ENCODE peak calls at places on chromosomes 11 and 22, in ten cellular contexts. P, V, E, U, F, K, S, I, R and Y are unnamed samples.

GRCh38 chr11:122672892-122673291 is 17.4 kb downstream of the UBASH3B start:
- DNase-seq in V (no peak), K (no peak), F (peak; percentile 59), U (no peak), P (peak; percentile 71), I (no peak), R (no peak), E (no peak), S (no peak), Y (no peak)

GRCh38 chr11:116515666-116516184 is 257.1 kb downstream of the BUD13 start:
- DNase-seq in P (no peak), K (no peak), U (no peak), I (peak; percentile 76), V (no peak), R (no peak), E (peak; percentile 26), S (no peak), F (no peak), Y (no peak)

GRCh38 chr11:102521121-102521520 is 9.4 kb downstream of the MMP7 start:
- DNase-seq in S (no peak), V (no peak), F (no peak), I (no peak), P (no peak), E (no peak), U (no peak), K (no peak), R (no peak), Y (no peak)

GRCh38 chr11:6431861-6432260 is 8.9 kb downstream of the HPX start:
- DNase-seq in E (no peak), I (no peak), F (no peak), R (peak; percentile 67), V (peak; percentile 48), K (peak; percentile 65), P (no peak), S (no peak), U (no peak), Y (peak; percentile 94)

GRCh38 chr11:10670099-10670498 is 23.5 kb downstream of the IRAG1 start:
- DNase-seq in E (no peak), V (no peak), F (no peak), R (no peak), S (no peak), K (no peak), U (no peak), I (no peak), P (no peak), Y (no peak)

GRCh38 chr11:105137286-105137685 is 2.3 kb downstream of the CARD18 start:
- DNase-seq in I (no peak), P (no peak), F (no peak), U (no peak), E (no peak), K (peak; percentile 43), S (no peak), R (no peak), V (no peak), Y (no peak)

GRCh38 chr11:27718853-27719574 is 18.8 kb upstream of the BDNF start:
- DNase-seq in R (no peak), E (peak; percentile 33), P (no peak), I (no peak), F (peak; percentile 53), V (peak; percentile 64), K (peak; percentile 65), S (no peak), U (no peak), Y (peak; percentile 55)

GRCh38 chr22:44758354-44758969 is 6.1 kb downstream of the ARHGAP8 start:
- DNase-seq in R (no peak), F (no peak), K (peak; percentile 74), E (no peak), S (no peak), I (no peak), V (no peak), P (no peak), U (no peak), Y (no peak)

GRCh38 chr11:64224891-64225607 is 937 bp downstream of the TRPT1 start:
- DNase-seq in I (peak; percentile 83), S (peak; percentile 49), P (peak; percentile 70), V (no peak), E (no peak), F (no peak), R (no peak), U (no peak), K (no peak), Y (no peak)

GRCh38 chr11:64224151-64224890 is 1.7 kb downstream of the TRPT1 start:
- DNase-seq in P (peak; percentile 68), U (no peak), E (no peak), F (no peak), R (no peak), K (no peak), I (peak; percentile 84), V (no peak), S (no peak), Y (peak; percentile 77)

GRCh38 chr11:64227405-64227956 is 1.4 kb downstream of the NUDT22 start:
- DNase-seq in K (no peak), S (no peak), E (peak; percentile 75), R (no peak), F (no peak), V (no peak), U (no peak), I (peak; percentile 82), P (peak; percentile 64), Y (no peak)

GRCh38 chr11:64225608-64226506 is at the start of the genes NUDT22 and TRPT1:
- DNase-seq in E (peak; percentile 93), I (peak; percentile 99), U (peak; percentile 92), K (peak; percentile 66), R (peak; percentile 83), F (peak; percentile 93), S (peak; percentile 94), P (peak; percentile 96), V (peak; percentile 80), Y (peak; percentile 78)

DNA sequence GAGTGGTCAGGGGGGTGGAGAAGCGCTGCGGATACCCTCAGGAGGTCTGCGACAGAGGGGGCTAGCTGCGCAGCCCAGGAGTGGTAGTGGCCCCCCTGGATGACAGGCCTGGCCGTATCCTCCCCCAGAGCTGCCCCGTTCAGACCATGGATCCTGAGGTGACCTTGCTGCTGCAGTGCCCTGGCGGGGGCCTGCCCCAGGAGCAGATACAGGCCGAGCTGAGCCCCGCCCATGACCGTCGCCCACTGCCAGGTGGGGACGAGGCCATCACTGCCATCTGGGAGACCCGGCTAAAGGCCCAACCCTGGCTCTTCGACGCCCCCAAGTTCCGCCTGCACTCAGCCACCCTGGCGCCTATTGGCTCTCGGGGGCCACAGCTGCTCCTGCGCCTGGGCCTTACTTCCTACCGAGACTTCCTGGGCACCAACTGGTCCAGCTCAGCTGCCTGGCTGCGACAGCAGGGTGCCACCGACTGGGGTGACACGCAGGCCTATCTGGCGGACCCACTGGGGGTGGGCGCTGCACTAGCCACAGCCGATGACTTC is 505 bp downstream of the NUDT22 start:
- DNase-seq in I (peak; percentile 91), U (peak; percentile 85), F (peak; percentile 65), S (peak; percentile 55), P (peak; percentile 80), E (peak; percentile 79), V (no peak), R (no peak), K (no peak), Y (no peak)
- TF ChIP-seq POLR2A in I (no peak), U (no peak), F (no peak), S (no peak), P (no peak), E (no peak), V (no peak), R (no peak), K (no peak), Y (no peak)

GRCh38 chr22:20601308-20601707 is 93.9 kb downstream of the MED15 start:
- DNase-seq in P (no peak), V (no peak), F (no peak), S (no peak), K (no peak), I (no peak), E (no peak), R (no peak), U (no peak), Y (no peak)
- TF ChIP-seq POLR2A in P (no peak), V (no peak), F (no peak), S (no peak), K (no peak), I (no peak), E (no peak), R (no peak), U (no peak), Y (no peak)

GRCh38 chr11:17014321-17014773 is at the start of gene PLEKHA7:
- DNase-seq in R (no peak), V (peak; percentile 22), S (no peak), I (no peak), K (no peak), P (peak; percentile 47), F (no peak), U (no peak), E (peak; percentile 35), Y (no peak)

GRCh38 chr11:17012179-17012578 is 2.0 kb downstream of the PLEKHA7 start:
- DNase-seq in U (no peak), E (no peak), K (no peak), V (no peak), I (no peak), F (no peak), S (no peak), R (no peak), P (no peak), Y (no peak)

GRCh38 chr11:17010851-17011420 is 3.3 kb downstream of the PLEKHA7 start:
- DNase-seq in K (no peak), R (no peak), U (no peak), I (peak; percentile 62), F (no peak), V (no peak), S (no peak), E (no peak), P (peak; percentile 54), Y (no peak)

GRCh38 chr11:17013548-17014320 is 480 bp downstream of the PLEKHA7 start:
- DNase-seq in P (peak; percentile 62), K (no peak), E (peak; percentile 55), V (no peak), S (no peak), I (peak; percentile 85), F (no peak), U (no peak), R (no peak), Y (no peak)

DNA sequence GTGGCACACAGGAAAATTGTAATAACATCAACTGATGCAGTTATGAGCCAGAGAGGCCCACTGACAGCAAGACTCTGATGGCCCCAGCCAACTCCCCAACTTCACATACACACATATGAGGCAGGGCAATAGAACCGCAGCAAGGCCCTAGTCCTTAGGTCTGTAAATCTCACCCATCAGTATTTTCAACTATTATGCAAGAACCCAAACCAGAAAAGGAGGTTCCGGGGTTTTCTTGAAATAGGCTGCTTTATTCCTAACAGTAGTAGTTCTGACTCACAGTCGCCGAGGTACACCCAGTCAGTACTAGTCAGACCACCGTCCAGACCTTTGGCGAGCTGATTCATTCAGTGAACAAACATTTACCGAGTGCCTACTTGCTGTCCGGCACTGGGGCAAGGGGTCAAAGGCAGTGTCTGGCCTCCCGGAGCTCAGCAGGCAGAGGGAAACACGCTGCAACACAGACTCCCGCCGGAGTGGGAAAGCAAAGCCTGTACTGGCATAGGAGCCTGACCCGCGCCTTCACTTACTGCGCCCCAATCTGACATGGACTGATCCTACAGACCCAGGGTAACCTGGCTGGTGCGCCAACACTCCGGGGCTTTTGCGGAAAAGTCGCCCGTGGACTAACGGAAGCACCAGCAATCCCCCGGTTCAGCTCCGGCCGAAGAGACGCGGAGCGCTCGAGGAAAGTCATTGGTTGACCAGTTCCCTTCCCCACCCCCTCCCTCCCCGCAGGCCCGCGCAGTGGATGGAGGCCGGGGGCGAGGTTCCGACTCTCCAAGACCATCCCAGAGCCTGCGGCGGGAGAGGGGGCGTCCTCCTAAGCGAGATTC is 1.3 kb downstream of the PLEKHA7 start:
- DNase-seq in R (no peak), P (peak; percentile 74), F (no peak), I (peak; percentile 25), V (peak; percentile 91), K (peak; percentile 52), E (peak; percentile 88), U (no peak), S (no peak), Y (peak; percentile 100)
- TF ChIP-seq POLR2A in R (no peak), P (no peak), F (no peak), I (no peak), V (no peak), K (no peak), E (peak; percentile 67), U (peak; percentile 77), S (no peak), Y (no peak)

GRCh38 chr11:108220721-108221346 is 1.6 kb downstream of the NPAT start:
- DNase-seq in I (no peak), U (no peak), R (no peak), V (no peak), E (no peak), S (peak; percentile 53), K (no peak), P (no peak), F (no peak), Y (no peak)

GRCh38 chr11:108223449-108224149 is 732 bp downstream of the ATM start:
- DNase-seq in K (peak; percentile 22), V (no peak), E (no peak), S (peak; percentile 54), I (no peak), F (no peak), R (no peak), P (no peak), U (no peak), Y (no peak)

GRCh38 chr11:108221401-108221800 is 1.0 kb downstream of the NPAT start:
- DNase-seq in V (no peak), I (no peak), K (peak; percentile 45), F (peak; percentile 23), P (no peak), E (no peak), R (no peak), S (peak; percentile 28), U (no peak), Y (no peak)

GRCh38 chr11:108222686-108223448 is at the start of gene ATM:
- DNase-seq in U (peak; percentile 97), E (peak; percentile 99), P (peak; percentile 100), K (peak; percentile 99), S (peak; percentile 99), I (peak; percentile 100), R (peak; percentile 99), V (peak; percentile 98), F (peak; percentile 99), Y (peak; percentile 55)

GRCh38 chr11:108221981-108222685 is at the start of gene NPAT:
- DNase-seq in I (peak; percentile 87), V (no peak), P (no peak), R (no peak), E (no peak), F (no peak), K (no peak), S (no peak), U (peak; percentile 37), Y (no peak)
- TF ChIP-seq POLR2A in I (peak; percentile 81), V (peak; percentile 67), P (peak; percentile 95), R (peak; percentile 67), E (peak; percentile 93), F (peak; percentile 93), K (peak; percentile 94), S (peak; percentile 85), U (peak; percentile 95), Y (peak; percentile 64)